ENCODE peak calls at places on chromosome 1, in six cellular contexts. One of them, this sample, is unnamed.

GRCh38 chr1:152515454-152515823 is 1.2 kb downstream of the CRCT1 start:
- DNase-seq in tibial artery: no peak
- DNase-seq in CD4-positive, CD25-positive, alpha-beta regulatory T cell: no peak
- DNase-seq in hepatocyte: no peak
- DNase-seq in upper lobe of right lung: no peak
- DNase-seq in colonic mucosa: no peak
- DNase-seq in this sample: no peak

GRCh38 chr1:230292739-230293720 is 133.1 kb downstream of the PGBD5 start:
- DNase-seq in upper lobe of right lung: peak; percentile 20
- DNase-seq in colonic mucosa: no peak
- DNase-seq in tibial artery: peak; percentile 10
- DNase-seq in hepatocyte: no peak
- DNase-seq in CD4-positive, CD25-positive, alpha-beta regulatory T cell: no peak
- DNase-seq in this sample: no peak

GRCh38 chr1:83626603-83627002 is 372.3 kb downstream of the TTLL7 start:
- DNase-seq in tibial artery: no peak
- DNase-seq in CD4-positive, CD25-positive, alpha-beta regulatory T cell: no peak
- DNase-seq in hepatocyte: no peak
- DNase-seq in colonic mucosa: no peak
- DNase-seq in upper lobe of right lung: no peak
- DNase-seq in this sample: no peak

GRCh38 chr1:210448293-210448892 is 119.7 kb downstream of the HHAT start:
- DNase-seq in tibial artery: no peak
- DNase-seq in CD4-positive, CD25-positive, alpha-beta regulatory T cell: peak; percentile 55
- DNase-seq in hepatocyte: peak; percentile 62
- DNase-seq in colonic mucosa: no peak
- DNase-seq in upper lobe of right lung: no peak
- DNase-seq in this sample: peak; percentile 73

GRCh38 chr1:52697795-52698674 is at the start of gene COA7:
- DNase-seq in upper lobe of right lung: peak; percentile 95
- DNase-seq in CD4-positive, CD25-positive, alpha-beta regulatory T cell: peak; percentile 69
- DNase-seq in hepatocyte: peak; percentile 94
- DNase-seq in colonic mucosa: peak; percentile 92
- DNase-seq in tibial artery: peak; percentile 77
- DNase-seq in this sample: peak; percentile 88

GRCh38 chr1:212862111-212862690 is 4.1 kb downstream of the FLVCR1 start:
- DNase-seq in hepatocyte: no peak
- DNase-seq in upper lobe of right lung: no peak
- DNase-seq in tibial artery: no peak
- DNase-seq in CD4-positive, CD25-positive, alpha-beta regulatory T cell: no peak
- DNase-seq in colonic mucosa: no peak
- DNase-seq in this sample: no peak

GRCh38 chr1:33292726-33293340 is 28.1 kb downstream of the A3GALT2 start:
- DNase-seq in tibial artery: no peak
- DNase-seq in upper lobe of right lung: peak; percentile 57
- DNase-seq in colonic mucosa: no peak
- DNase-seq in hepatocyte: no peak
- DNase-seq in CD4-positive, CD25-positive, alpha-beta regulatory T cell: no peak
- DNase-seq in this sample: no peak

GRCh38 chr1:6612641-6613360 is 730 bp upstream of the PHF13 start:
- DNase-seq in hepatocyte: peak; percentile 82
- DNase-seq in colonic mucosa: peak; percentile 65
- DNase-seq in upper lobe of right lung: peak; percentile 78
- DNase-seq in CD4-positive, CD25-positive, alpha-beta regulatory T cell: no peak
- DNase-seq in tibial artery: peak; percentile 46
- DNase-seq in this sample: peak; percentile 94

GRCh38 chr1:2448098-2448445 is 28.0 kb upstream of the PLCH2 start:
- DNase-seq in upper lobe of right lung: no peak
- DNase-seq in tibial artery: no peak
- DNase-seq in colonic mucosa: no peak
- DNase-seq in hepatocyte: no peak
- DNase-seq in CD4-positive, CD25-positive, alpha-beta regulatory T cell: no peak
- DNase-seq in this sample: no peak

GRCh38 chr1:58857673-58858343 is 74.0 kb upstream of the JUN start:
- DNase-seq in hepatocyte: no peak
- DNase-seq in upper lobe of right lung: no peak
- DNase-seq in CD4-positive, CD25-positive, alpha-beta regulatory T cell: peak; percentile 54
- DNase-seq in colonic mucosa: no peak
- DNase-seq in tibial artery: no peak
- DNase-seq in this sample: no peak

GRCh38 chr1:28147264-28148094 is 29.0 kb downstream of the PTAFR start:
- DNase-seq in hepatocyte: no peak
- DNase-seq in colonic mucosa: no peak
- DNase-seq in CD4-positive, CD25-positive, alpha-beta regulatory T cell: no peak
- DNase-seq in upper lobe of right lung: no peak
- DNase-seq in tibial artery: no peak
- DNase-seq in this sample: peak; percentile 15

GRCh38 chr1:113905435-113905861 is 322 bp downstream of the DCLRE1B start:
- DNase-seq in CD4-positive, CD25-positive, alpha-beta regulatory T cell: no peak
- DNase-seq in hepatocyte: peak; percentile 34
- DNase-seq in tibial artery: peak; percentile 50
- DNase-seq in colonic mucosa: no peak
- DNase-seq in upper lobe of right lung: no peak
- DNase-seq in this sample: peak; percentile 25

GRCh38 chr1:168291222-168291824 is 10.6 kb downstream of the TBX19 start:
- DNase-seq in colonic mucosa: no peak
- DNase-seq in CD4-positive, CD25-positive, alpha-beta regulatory T cell: no peak
- DNase-seq in upper lobe of right lung: no peak
- DNase-seq in hepatocyte: no peak
- DNase-seq in tibial artery: no peak
- DNase-seq in this sample: no peak

GRCh38 chr1:29398431-29398830 is 162.1 kb downstream of the PTPRU start:
- DNase-seq in CD4-positive, CD25-positive, alpha-beta regulatory T cell: no peak
- DNase-seq in upper lobe of right lung: no peak
- DNase-seq in tibial artery: no peak
- DNase-seq in hepatocyte: peak; percentile 1
- DNase-seq in colonic mucosa: no peak
- DNase-seq in this sample: peak; percentile 56

GRCh38 chr1:55233149-55233777 is 18.1 kb upstream of the USP24 start:
- DNase-seq in colonic mucosa: no peak
- DNase-seq in hepatocyte: peak; percentile 41
- DNase-seq in upper lobe of right lung: no peak
- DNase-seq in tibial artery: no peak
- DNase-seq in CD4-positive, CD25-positive, alpha-beta regulatory T cell: no peak
- DNase-seq in this sample: peak; percentile 46

GRCh38 chr1:41333146-41333784 is 28.0 kb upstream of the FOXO6 start:
- DNase-seq in CD4-positive, CD25-positive, alpha-beta regulatory T cell: no peak
- DNase-seq in tibial artery: no peak
- DNase-seq in hepatocyte: no peak
- DNase-seq in colonic mucosa: peak; percentile 5
- DNase-seq in upper lobe of right lung: no peak
- DNase-seq in this sample: peak; percentile 39

GRCh38 chr1:10789392-10790154 is 6.9 kb downstream of the CASZ1 start:
- DNase-seq in hepatocyte: no peak
- DNase-seq in tibial artery: no peak
- DNase-seq in upper lobe of right lung: no peak
- DNase-seq in CD4-positive, CD25-positive, alpha-beta regulatory T cell: no peak
- DNase-seq in colonic mucosa: no peak
- DNase-seq in this sample: no peak
- H3K27me3 ChIP-seq in hepatocyte: peaks cover 16% of the 10 kb centered on the region
- H3K27me3 ChIP-seq in tibial artery: no peaks in the 10 kb centered on the region
- H3K27me3 ChIP-seq in upper lobe of right lung: peaks cover 4% of the 10 kb centered on the region
- H3K27me3 ChIP-seq in CD4-positive, CD25-positive, alpha-beta regulatory T cell: peaks cover 10% of the 10 kb centered on the region
- H3K27me3 ChIP-seq in colonic mucosa: peaks cover 3% of the 10 kb centered on the region
- H3K27me3 ChIP-seq in this sample: no peaks in the 10 kb centered on the region

GRCh38 chr1:26999440-26999987 is 6.0 kb downstream of the TRNP1 start:
- DNase-seq in CD4-positive, CD25-positive, alpha-beta regulatory T cell: no peak
- DNase-seq in tibial artery: peak; percentile 84
- DNase-seq in colonic mucosa: no peak
- DNase-seq in hepatocyte: peak; percentile 86
- DNase-seq in upper lobe of right lung: peak; percentile 71
- DNase-seq in this sample: peak; percentile 96

GRCh38 chr1:27003745-27004470 is 8.7 kb downstream of the TENT5B start:
- DNase-seq in colonic mucosa: no peak
- DNase-seq in hepatocyte: peak; percentile 27
- DNase-seq in upper lobe of right lung: no peak
- DNase-seq in CD4-positive, CD25-positive, alpha-beta regulatory T cell: no peak
- DNase-seq in tibial artery: no peak
- DNase-seq in this sample: no peak

GRCh38 chr1:27000092-27000816 is 6.8 kb downstream of the TRNP1 start:
- DNase-seq in CD4-positive, CD25-positive, alpha-beta regulatory T cell: no peak
- DNase-seq in hepatocyte: no peak
- DNase-seq in tibial artery: no peak
- DNase-seq in upper lobe of right lung: no peak
- DNase-seq in colonic mucosa: no peak
- DNase-seq in this sample: no peak

GRCh38 chr1:27000817-27001460 is 7.4 kb downstream of the TRNP1 start:
- DNase-seq in tibial artery: no peak
- DNase-seq in CD4-positive, CD25-positive, alpha-beta regulatory T cell: no peak
- DNase-seq in upper lobe of right lung: no peak
- DNase-seq in hepatocyte: peak; percentile 11
- DNase-seq in colonic mucosa: no peak
- DNase-seq in this sample: no peak

GRCh38 chr1:27001570-27002360 is 8.3 kb downstream of the TRNP1 start:
- DNase-seq in tibial artery: peak; percentile 65
- DNase-seq in CD4-positive, CD25-positive, alpha-beta regulatory T cell: no peak
- DNase-seq in upper lobe of right lung: peak; percentile 76
- DNase-seq in colonic mucosa: no peak
- DNase-seq in hepatocyte: peak; percentile 34
- DNase-seq in this sample: peak; percentile 46
- H3K27ac ChIP-seq in tibial artery: peak overlapping the region; percentile 90
- H3K27ac ChIP-seq in CD4-positive, CD25-positive, alpha-beta regulatory T cell: no peak overlapping the region
- H3K27ac ChIP-seq in upper lobe of right lung: peak overlapping the region; percentile 66
- H3K27ac ChIP-seq in colonic mucosa: no peak overlapping the region
- H3K27ac ChIP-seq in hepatocyte: peak overlapping the region; percentile 76
- H3K27ac ChIP-seq in this sample: peak overlapping the region; percentile 30

DNA sequence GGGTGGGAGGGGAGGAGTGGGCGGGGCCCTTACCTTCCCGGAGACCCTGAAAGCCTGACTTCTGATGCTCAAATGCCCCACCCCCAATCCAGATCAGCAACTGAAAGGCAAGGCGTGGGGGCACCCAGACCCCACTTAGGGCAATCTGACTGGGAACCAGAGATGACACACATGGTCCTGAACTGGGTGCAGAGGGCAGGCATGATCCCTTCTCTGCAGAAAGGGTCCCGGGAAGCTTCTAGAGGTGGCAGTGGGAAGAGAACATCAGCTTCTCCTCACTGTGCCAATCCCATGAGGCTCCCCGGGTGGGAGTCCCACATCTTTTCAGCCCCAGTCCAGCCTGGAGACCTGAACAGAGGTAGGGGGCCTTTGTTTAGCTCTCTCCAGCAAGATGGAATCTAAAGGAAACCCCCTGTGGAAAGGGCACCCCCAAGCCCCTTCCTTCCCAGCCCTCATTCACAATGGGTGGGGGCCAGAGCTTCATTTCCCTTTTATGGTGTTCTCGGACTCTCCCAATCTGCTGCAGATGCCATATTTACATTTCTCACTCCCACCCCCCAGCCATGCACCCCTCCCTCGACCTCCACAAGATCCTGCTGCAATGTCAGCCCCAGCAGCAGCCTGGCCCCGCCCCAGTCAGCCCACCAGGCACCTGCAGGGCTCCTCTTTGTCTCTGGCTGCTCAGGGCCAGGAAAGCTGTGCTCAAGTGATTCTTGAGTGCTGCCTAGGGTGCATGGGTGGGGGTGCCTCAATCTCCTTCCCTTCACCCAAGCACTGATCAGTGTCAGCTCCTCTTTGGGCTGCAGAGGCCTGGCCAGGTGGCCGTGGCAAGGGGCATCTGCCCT is 2.0 kb downstream of the KIF21B start:
- DNase-seq in colonic mucosa: no peak
- DNase-seq in upper lobe of right lung: no peak
- DNase-seq in tibial artery: no peak
- DNase-seq in CD4-positive, CD25-positive, alpha-beta regulatory T cell: peak; percentile 43
- DNase-seq in hepatocyte: no peak
- DNase-seq in this sample: no peak
- H3K27me3 ChIP-seq in colonic mucosa: no peaks in the 10 kb centered on the region
- H3K27me3 ChIP-seq in upper lobe of right lung: no peaks in the 10 kb centered on the region
- H3K27me3 ChIP-seq in tibial artery: no peaks in the 10 kb centered on the region
- H3K27me3 ChIP-seq in CD4-positive, CD25-positive, alpha-beta regulatory T cell: no peaks in the 10 kb centered on the region
- H3K27me3 ChIP-seq in hepatocyte: peaks cover 11% of the 10 kb centered on the region
- H3K27me3 ChIP-seq in this sample: peaks cover 48% of the 10 kb centered on the region

GRCh38 chr1:180922637-180923023 is 9.9 kb downstream of the KIAA1614 start:
- DNase-seq in colonic mucosa: no peak
- DNase-seq in CD4-positive, CD25-positive, alpha-beta regulatory T cell: no peak
- DNase-seq in tibial artery: no peak
- DNase-seq in hepatocyte: no peak
- DNase-seq in upper lobe of right lung: no peak
- DNase-seq in this sample: no peak

GRCh38 chr1:180924939-180925338 is 12.2 kb downstream of the KIAA1614 start:
- DNase-seq in colonic mucosa: no peak
- DNase-seq in tibial artery: no peak
- DNase-seq in upper lobe of right lung: no peak
- DNase-seq in hepatocyte: no peak
- DNase-seq in CD4-positive, CD25-positive, alpha-beta regulatory T cell: no peak
- DNase-seq in this sample: no peak

GRCh38 chr1:180923887-180924286 is 11.2 kb downstream of the KIAA1614 start:
- DNase-seq in hepatocyte: no peak
- DNase-seq in upper lobe of right lung: no peak
- DNase-seq in tibial artery: no peak
- DNase-seq in CD4-positive, CD25-positive, alpha-beta regulatory T cell: no peak
- DNase-seq in colonic mucosa: no peak
- DNase-seq in this sample: no peak

GRCh38 chr1:180921891-180922636 is 9.4 kb downstream of the KIAA1614 start:
- DNase-seq in CD4-positive, CD25-positive, alpha-beta regulatory T cell: no peak
- DNase-seq in colonic mucosa: no peak
- DNase-seq in upper lobe of right lung: no peak
- DNase-seq in tibial artery: no peak
- DNase-seq in hepatocyte: no peak
- DNase-seq in this sample: no peak

DNA sequence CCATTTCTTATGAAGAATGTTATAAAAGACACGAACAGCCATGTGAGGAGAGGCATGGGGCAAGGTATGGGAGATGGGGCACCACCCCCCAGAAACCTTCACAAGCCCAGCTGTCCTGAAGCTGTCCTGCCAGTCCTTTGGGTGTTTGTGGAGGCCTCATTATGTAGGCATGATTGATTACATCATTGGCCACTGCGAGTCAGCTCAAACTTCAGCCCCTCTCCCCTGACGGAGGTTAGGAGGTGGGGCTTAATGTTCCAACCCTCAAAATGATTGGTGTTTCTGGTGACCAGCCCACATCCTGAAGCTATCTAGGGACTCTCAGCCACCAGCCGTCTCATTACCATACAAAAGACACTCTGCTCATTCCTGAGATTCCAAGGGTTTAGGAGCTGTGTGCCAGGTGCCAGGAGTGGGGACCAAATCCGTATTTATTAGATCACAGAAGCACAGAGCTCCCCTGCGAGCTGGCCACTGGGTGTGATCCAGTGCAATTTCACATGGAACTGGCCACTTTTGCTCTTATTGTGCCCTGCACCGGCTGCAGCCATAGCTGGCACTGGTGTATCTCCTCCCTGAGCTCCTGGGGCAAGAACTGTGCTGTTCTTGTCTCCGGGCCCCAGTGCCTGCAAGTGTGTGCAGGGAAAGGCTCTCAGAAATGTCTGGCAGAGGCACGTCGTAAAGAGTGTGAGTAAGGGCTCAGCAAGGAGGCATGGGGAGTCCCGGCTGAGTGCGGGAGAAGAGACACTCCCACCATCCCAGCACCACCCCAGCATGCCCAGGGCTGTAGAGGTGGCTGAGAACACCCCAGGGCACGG is 10.5 kb downstream of the KIAA1614 start:
- DNase-seq in tibial artery: no peak
- DNase-seq in hepatocyte: peak; percentile 39
- DNase-seq in colonic mucosa: no peak
- DNase-seq in CD4-positive, CD25-positive, alpha-beta regulatory T cell: no peak
- DNase-seq in upper lobe of right lung: no peak
- DNase-seq in this sample: no peak
- H3K27ac ChIP-seq in tibial artery: no peak overlapping the region
- H3K27ac ChIP-seq in hepatocyte: no peak overlapping the region
- H3K27ac ChIP-seq in colonic mucosa: no peak overlapping the region
- H3K27ac ChIP-seq in CD4-positive, CD25-positive, alpha-beta regulatory T cell: no peak overlapping the region
- H3K27ac ChIP-seq in upper lobe of right lung: no peak overlapping the region
- H3K27ac ChIP-seq in this sample: no peak overlapping the region

This sample was measured in PC-3.